ENCODE peak calls at places on chromosomes 6 and 20, in five cellular contexts. A is NAMALWA; U is caudate nucleus; V is effector memory CD4-positive, alpha-beta T cell; D is activated T-cell treated with anti-CD3 and anti-CD28 coated beads, Interleukin-2, amount 50 U/mL, for 72 hours. J is an unnamed sample.

GRCh38 chr20:1297486-1297885 is 31.4 kb downstream of the SNPH start:
- DNase-seq in A (no peak), U (no peak), V (no peak), D (no peak), J (no peak)

GRCh38 chr20:57199656-57200405 is 66.6 kb downstream of the BMP7 start:
- DNase-seq in A (no peak), U (no peak), V (no peak), D (no peak), J (no peak)

GRCh38 chr6:37592085-37592698 is 92.5 kb upstream of the CCDC167 start:
- DNase-seq in A (no peak), U (no peak), V (no peak), D (no peak), J (no peak)

GRCh38 chr20:62303327-62304226 is 780 bp downstream of the ADRM1 start:
- DNase-seq in A (peak; percentile 30), U (no peak), V (no peak), D (peak; percentile 33), J (no peak)

GRCh38 chr6:169828176-169828575 is 76.8 kb downstream of the ERMARD start:
- DNase-seq in A (no peak), U (no peak), V (no peak), D (no peak), J (no peak)

GRCh38 chr6:26158581-26159416 is 71.6 kb downstream of the HFE start:
- DNase-seq in A (peak; percentile 87), U (no peak), V (peak; percentile 55), D (peak; percentile 58), J (peak; percentile 39)

GRCh38 chr20:3162080-3162611 is 2.5 kb upstream of the FASTKD5 start:
- DNase-seq in A (no peak), U (no peak), V (no peak), D (no peak), J (no peak)

GRCh38 chr6:24274441-24275083 is 83.3 kb downstream of the DCDC2 start:
- DNase-seq in A (peak; percentile 54), U (no peak), V (no peak), D (no peak), J (no peak)

J was measured in GDM1.